ENCODE peak calls at places on chromosomes 16 and 17, in ten cellular contexts. M is PC-3; G is thoracic aorta; Z is BE2C; L is natural killer cell; Y is stimulated activated CD4-positive, alpha-beta T cell treated with anti-CD3 and anti-CD28 coated beads, Interleukin-15, amount 100 ng/mL, for 24 hours; E is mesendoderm; C is Kasumi-1; V is HuH-7; R is cardiac muscle cell. N is an unnamed sample.

GRCh38 chr17:30922235-30922993 is 669 bp downstream of the ADAP2 start:
- DNase-seq in M (no peak), G (no peak), Z (no peak), L (no peak), Y (peak), E (peak), C (no peak), V (no peak), R (no peak), N (peak)

GRCh38 chr17:48541574-48542113 is 3.3 kb downstream of the HOXB2 start:
- DNase-seq in M (no peak), G (no peak), Z (no peak), L (peak), Y (peak), E (no peak), C (no peak), V (no peak), R (peak), N (peak)

GRCh38 chr17:27333410-27333980 is 39.6 kb downstream of the WSB1 start:
- DNase-seq in M (no peak), G (no peak), Z (no peak), L (no peak), Y (peak), E (no peak), C (no peak), V (no peak), R (no peak), N (no peak)

GRCh38 chr17:55433029-55433628 is 11.5 kb upstream of the MMD start:
- DNase-seq in M (peak), G (no peak), Z (no peak), L (no peak), Y (no peak), E (peak), C (no peak), V (no peak), R (no peak), N (no peak)

GRCh38 chr16:80994451-80994850 is 12.2 kb downstream of the CMC2 start:
- DNase-seq in M (peak), G (no peak), Z (no peak), L (no peak), Y (no peak), E (no peak), C (no peak), V (no peak), R (peak), N (no peak)

GRCh38 chr17:77208217-77208808 is 67.5 kb downstream of the SEC14L1 start:
- DNase-seq in M (no peak), G (no peak), Z (no peak), L (no peak), Y (no peak), E (peak), C (peak), V (peak), R (peak), N (no peak)

GRCh38 chr17:50947844-50948514 is 81.8 kb upstream of the TOB1 start:
- DNase-seq in M (peak), G (no peak), Z (peak), L (peak), Y (no peak), E (no peak), C (no peak), V (no peak), R (no peak), N (no peak)

GRCh38 chr16:15703029-15703736 is 53.1 kb downstream of the NDE1 start:
- DNase-seq in M (no peak), G (no peak), Z (no peak), L (no peak), Y (no peak), E (no peak), C (no peak), V (no peak), R (no peak), N (no peak)

GRCh38 chr16:53043986-53044571 is 8.6 kb downstream of the CHD9NB start:
- DNase-seq in M (no peak), G (no peak), Z (no peak), L (no peak), Y (no peak), E (peak), C (no peak), V (no peak), R (no peak), N (no peak)

GRCh38 chr17:45235071-45236001 is 13.7 kb downstream of the FMNL1 start:
- DNase-seq in M (peak), G (peak), Z (peak), L (peak), Y (peak), E (peak), C (peak), V (peak), R (peak), N (peak)

GRCh38 chr17:38606646-38607611 is 1.2 kb upstream of the SRCIN1 start:
- DNase-seq in M (peak), G (no peak), Z (no peak), L (no peak), Y (no peak), E (peak), C (no peak), V (no peak), R (no peak), N (no peak)

GRCh38 chr16:66551362-66551761 is 1.0 kb upstream of the CKLF start:
- DNase-seq in M (peak), G (no peak), Z (peak), L (peak), Y (peak), E (peak), C (peak), V (peak), R (no peak), N (peak)

GRCh38 chr17:49890077-49890821 is 42.4 kb upstream of the TAC4 start:
- DNase-seq in M (no peak), G (no peak), Z (no peak), L (no peak), Y (no peak), E (peak), C (no peak), V (no peak), R (peak), N (no peak)

GRCh38 chr17:69414408-69415274 is at the start of gene MAP2K6:
- DNase-seq in M (peak), G (peak), Z (peak), L (peak), Y (peak), E (peak), C (peak), V (peak), R (peak), N (peak)

GRCh38 chr16:77434022-77434364 is 841 bp downstream of the ADAMTS18 start:
- DNase-seq in M (no peak), G (no peak), Z (no peak), L (no peak), Y (no peak), E (no peak), C (no peak), V (no peak), R (no peak), N (no peak)

GRCh38 chr17:43722921-43723665 is 35.5 kb downstream of the SOST start:
- DNase-seq in M (no peak), G (no peak), Z (no peak), L (no peak), Y (no peak), E (peak), C (no peak), V (no peak), R (no peak), N (no peak)

GRCh38 chr16:81562926-81563325 is 118.3 kb downstream of the CMIP start:
- DNase-seq in M (no peak), G (no peak), Z (no peak), L (no peak), Y (no peak), E (no peak), C (no peak), V (no peak), R (no peak), N (no peak)

GRCh38 chr17:81712468-81713003 is 452 bp downstream of the SLC25A10 start:
- DNase-seq in M (peak), G (no peak), Z (peak), L (no peak), Y (no peak), E (peak), C (peak), V (peak), R (peak), N (no peak)

GRCh38 chr16:2987854-2988253 is 7.6 kb upstream of the PKMYT1 start:
- DNase-seq in M (no peak), G (no peak), Z (no peak), L (no peak), Y (no peak), E (no peak), C (no peak), V (no peak), R (no peak), N (no peak)

GRCh38 chr17:73911726-73912359 is 267.6 kb upstream of the SDK2 start:
- DNase-seq in M (no peak), G (no peak), Z (no peak), L (no peak), Y (no peak), E (no peak), C (no peak), V (no peak), R (no peak), N (no peak)

GRCh38 chr17:46726106-46726670 is 92.3 kb downstream of the WNT3 start:
- DNase-seq in M (no peak), G (no peak), Z (no peak), L (no peak), Y (no peak), E (no peak), C (no peak), V (no peak), R (peak), N (no peak)

GRCh38 chr16:56849690-56850680 is 15.0 kb upstream of the SLC12A3 start:
- DNase-seq in M (no peak), G (no peak), Z (no peak), L (no peak), Y (no peak), E (no peak), C (no peak), V (no peak), R (peak), N (no peak)

GRCh38 chr16:88453621-88454314 is 688 bp downstream of the ZFPM1 start:
- DNase-seq in M (no peak), G (no peak), Z (no peak), L (peak), Y (peak), E (peak), C (no peak), V (peak), R (no peak), N (peak)

GRCh38 chr17:80698297-80698696 is 153.7 kb downstream of the RPTOR start:
- DNase-seq in M (no peak), G (no peak), Z (no peak), L (no peak), Y (no peak), E (no peak), C (no peak), V (no peak), R (no peak), N (no peak)